ENCODE peak calls at places on chromosomes 5 and 9, in four cellular contexts. G, E, S and N are unnamed samples.

GRCh38 chr9:15295761-15296405 is 11.1 kb downstream of the TTC39B start:
- DNase-seq in G (no peak), E (no peak), S (no peak), N (peak)

GRCh38 chr9:138010861-138011260 is 133.3 kb downstream of the CACNA1B start:
- DNase-seq in G (no peak), S (no peak), E (no peak), N (no peak)

GRCh38 chr9:131728961-131729360 is 10.9 kb downstream of the RAPGEF1 start:
- DNase-seq in S (peak), E (no peak), G (no peak), N (no peak)

GRCh38 chr5:160843240-160843639 is 8.8 kb downstream of the ATP10B start:
- DNase-seq in E (no peak), S (no peak), G (no peak), N (peak)

GRCh38 chr5:177304392-177305119 is 957 bp downstream of the PRELID1 start:
- DNase-seq in S (no peak), E (no peak), G (no peak), N (no peak)

GRCh38 chr9:109907810-109908458 is 127.9 kb downstream of the PALM2AKAP2 start:
- DNase-seq in E (no peak), S (no peak), G (no peak), N (no peak)

GRCh38 chr5:102532126-102532525 is 33.3 kb upstream of the SLCO6A1 start:
- DNase-seq in S (no peak), G (no peak), E (no peak), N (no peak)

GRCh38 chr5:115389074-115389798 is 92.8 kb upstream of the CCDC112 start:
- DNase-seq in E (no peak), G (no peak), S (no peak), N (no peak)

GRCh38 chr5:114789773-114790402 is 379.8 kb downstream of the TRIM36 start:
- DNase-seq in S (no peak), G (no peak), E (no peak), N (peak)

GRCh38 chr9:35258665-35259474 is 97.1 kb downstream of the UNC13B start:
- DNase-seq in S (peak), G (peak), E (peak), N (peak)

GRCh38 chr9:124218438-124219289 is 39.1 kb upstream of the NEK6 start:
- DNase-seq in S (peak), G (no peak), E (peak), N (peak)

GRCh38 chr5:107533946-107534876 is 136.5 kb downstream of the EFNA5 start:
- DNase-seq in S (no peak), E (no peak), G (no peak), N (no peak)

GRCh38 chr9:124088476-124088837 is 76.9 kb downstream of the LHX2 start:
- DNase-seq in S (no peak), G (no peak), E (no peak), N (no peak)

GRCh38 chr9:17171309-17172094 is 36.7 kb downstream of the CNTLN start:
- DNase-seq in S (no peak), G (no peak), E (no peak), N (no peak)

GRCh38 chr9:112535364-112535763 is 48.7 kb downstream of the KIAA1958 start:
- DNase-seq in G (no peak), E (no peak), S (no peak), N (no peak)

GRCh38 chr5:155091063-155091648 is 77.6 kb downstream of the KIF4B start:
- DNase-seq in G (no peak), E (no peak), S (no peak), N (no peak)

GRCh38 chr9:20989923-20990341 is 41.5 kb downstream of the HACD4 start:
- DNase-seq in G (no peak), S (no peak), E (no peak), N (no peak)

GRCh38 chr5:6637590-6637989 is 4.3 kb downstream of the SRD5A1 start:
- DNase-seq in S (no peak), G (no peak), E (no peak), N (no peak)

GRCh38 chr9:122394265-122395242 is 23.7 kb downstream of the PTGS1 start:
- DNase-seq in E (no peak), G (peak), S (no peak), N (no peak)

GRCh38 chr9:32811251-32811650 is 27.9 kb downstream of the TMEM215 start:
- DNase-seq in E (no peak), S (no peak), G (no peak), N (no peak)

GRCh38 chr5:111742595-111742994 is 14.4 kb downstream of the NREP start:
- DNase-seq in E (no peak), G (peak), S (no peak), N (no peak)

GRCh38 chr5:119393746-119394145 is 37.9 kb downstream of the TNFAIP8 start:
- DNase-seq in E (no peak), G (no peak), S (no peak), N (no peak)

GRCh38 chr5:58074717-58075116 is 385.2 kb downstream of the PLK2 start:
- DNase-seq in S (no peak), E (no peak), G (no peak), N (no peak)

GRCh38 chr5:113053614-113054013 is 77.0 kb downstream of the DCP2 start:
- DNase-seq in G (no peak), E (no peak), S (no peak), N (no peak)

GRCh38 chr9:134364391-134365114 is 38.3 kb downstream of the RXRA start:
- DNase-seq in E (no peak), G (no peak), S (no peak), N (no peak)

GRCh38 chr9:117073539-117074336 is 341.1 kb downstream of the ASTN2 start:
- DNase-seq in E (no peak), S (no peak), G (no peak), N (peak)

GRCh38 chr5:159805021-159805420 is 111.3 kb upstream of the ADRA1B start:
- DNase-seq in G (no peak), E (no peak), S (no peak), N (no peak)

GRCh38 chr5:159802661-159803060 is 113.6 kb upstream of the ADRA1B start:
- DNase-seq in E (no peak), S (no peak), G (no peak), N (no peak)

GRCh38 chr5:159800131-159800830 is 116.0 kb upstream of the ADRA1B start:
- DNase-seq in G (no peak), S (no peak), E (no peak), N (no peak)

GRCh38 chr5:159799701-159800100 is 116.6 kb upstream of the ADRA1B start:
- DNase-seq in E (no peak), G (no peak), S (no peak), N (no peak)

DNA sequence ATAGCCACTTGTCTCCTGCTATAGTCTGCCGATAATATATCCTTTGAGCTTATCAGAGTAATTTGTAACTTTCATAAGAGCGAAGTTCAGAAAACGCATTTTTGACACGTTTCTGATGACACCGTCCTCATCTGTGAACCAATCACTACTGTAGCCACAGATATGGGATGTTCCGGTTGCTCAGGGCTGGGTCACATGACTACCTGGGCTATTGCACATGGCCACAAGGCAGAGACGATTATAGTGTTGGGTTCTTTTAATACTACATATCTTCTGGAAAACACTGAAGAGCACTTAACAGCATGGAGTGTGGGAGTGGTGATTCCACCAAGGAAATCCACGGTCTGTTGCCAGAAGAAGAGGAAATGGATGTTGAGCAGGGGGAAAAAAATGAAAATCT is 115.0 kb upstream of the ADRA1B start:
- DNase-seq in G (no peak), S (no peak), E (no peak), N (no peak)
- TF ChIP-seq CTCF in G (no peak), S (no peak), E (no peak), N (no peak)

DNA sequence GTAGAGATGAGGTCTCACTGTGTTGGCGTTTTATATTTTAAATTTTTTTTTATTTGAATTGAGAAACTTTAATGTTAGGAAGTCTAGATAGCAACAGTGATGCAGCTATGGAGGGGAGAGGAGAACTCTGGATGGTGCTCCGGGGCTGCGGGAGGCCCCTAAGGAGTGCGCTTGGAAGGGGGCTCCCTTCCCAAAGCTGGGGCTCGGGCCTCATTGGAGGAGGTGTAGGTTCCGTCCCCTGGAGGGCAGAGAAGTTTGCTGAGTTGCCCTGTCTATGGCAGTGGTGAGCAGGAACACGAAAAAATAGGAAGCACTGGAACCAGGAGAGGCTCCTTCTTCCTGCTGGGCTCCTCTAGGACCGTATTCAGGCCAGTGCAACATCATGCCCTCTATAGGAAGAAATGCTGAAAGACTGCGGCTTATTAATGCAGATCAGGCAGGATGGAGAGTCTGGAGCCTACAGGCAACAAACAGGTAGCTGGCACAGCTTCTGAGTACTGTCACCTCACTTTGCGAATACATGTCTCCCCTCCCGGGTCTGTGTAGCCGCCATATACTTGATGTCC is 16.1 kb downstream of the AHRR start:
- DNase-seq in E (no peak), S (no peak), G (no peak), N (no peak)
- TF ChIP-seq CTCF in E (no peak), S (no peak), G (peak), N (no peak)

DNA sequence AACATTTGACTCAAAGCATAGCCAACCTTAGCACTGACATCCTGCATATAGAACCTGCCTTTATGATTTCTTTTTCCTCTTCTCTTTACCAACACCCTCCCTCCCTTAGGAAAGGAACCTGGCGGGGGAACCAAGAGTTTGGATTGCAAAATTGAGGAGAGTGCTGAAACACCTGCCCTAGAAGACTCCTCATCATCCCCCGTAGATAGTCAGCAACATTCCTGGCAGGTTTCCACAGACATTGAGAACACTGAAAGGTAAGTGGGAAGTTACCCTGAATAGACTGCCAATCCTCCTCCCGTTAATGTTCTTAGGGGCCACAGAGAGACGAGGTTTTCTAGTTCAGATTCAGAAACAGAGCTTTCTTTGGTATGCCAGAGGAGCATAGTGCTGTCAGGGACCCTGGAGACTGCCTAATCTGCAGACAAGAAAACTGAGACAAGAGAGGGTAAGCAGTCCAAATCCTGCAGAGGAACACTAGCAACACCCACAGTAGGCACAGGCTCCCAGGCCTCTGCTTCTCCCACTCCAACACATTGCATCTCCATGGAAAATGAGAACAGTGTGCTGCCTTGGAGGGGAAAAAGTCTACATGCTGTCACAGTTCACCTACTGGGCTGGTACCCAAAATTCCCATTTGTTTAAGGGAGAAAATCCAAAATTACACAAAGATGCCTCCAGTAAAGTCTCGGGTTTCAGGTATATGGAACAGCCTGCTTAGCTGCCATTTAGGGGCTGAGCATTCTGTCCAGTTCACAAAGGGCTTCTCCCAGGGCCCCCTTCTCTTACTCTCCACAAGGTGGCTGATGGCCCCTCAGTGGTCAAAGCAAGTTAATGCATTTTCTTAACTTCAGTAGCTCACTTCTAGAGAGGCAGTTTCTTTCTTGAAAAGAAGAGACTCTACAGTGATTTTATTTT is 89.0 kb downstream of the RGS7BP start:
- DNase-seq in S (no peak), E (no peak), G (no peak), N (no peak)
- TF ChIP-seq CTCF in S (no peak), E (no peak), G (peak), N (no peak)

GRCh38 chr9:127450831-127451680 is at the start of the genes LRSAM1 and RPL12:
- DNase-seq in E (peak), S (peak), G (peak), N (peak)
- TF ChIP-seq CTCF in E (no peak), S (peak), G (no peak), N (no peak)

GRCh38 chr9:136092741-136093140 is 2.3 kb downstream of the NACC2 start:
- DNase-seq in G (no peak), E (no peak), S (no peak), N (no peak)

GRCh38 chr9:136095495-136096058 is 488 bp upstream of the NACC2 start:
- DNase-seq in E (no peak), G (no peak), S (no peak), N (no peak)

GRCh38 chr9:136093331-136093986 is 1.6 kb downstream of the NACC2 start:
- DNase-seq in S (no peak), G (no peak), E (no peak), N (no peak)

GRCh38 chr9:136095028-136095494 is at the start of gene NACC2:
- DNase-seq in S (no peak), G (no peak), E (no peak), N (no peak)

DNA sequence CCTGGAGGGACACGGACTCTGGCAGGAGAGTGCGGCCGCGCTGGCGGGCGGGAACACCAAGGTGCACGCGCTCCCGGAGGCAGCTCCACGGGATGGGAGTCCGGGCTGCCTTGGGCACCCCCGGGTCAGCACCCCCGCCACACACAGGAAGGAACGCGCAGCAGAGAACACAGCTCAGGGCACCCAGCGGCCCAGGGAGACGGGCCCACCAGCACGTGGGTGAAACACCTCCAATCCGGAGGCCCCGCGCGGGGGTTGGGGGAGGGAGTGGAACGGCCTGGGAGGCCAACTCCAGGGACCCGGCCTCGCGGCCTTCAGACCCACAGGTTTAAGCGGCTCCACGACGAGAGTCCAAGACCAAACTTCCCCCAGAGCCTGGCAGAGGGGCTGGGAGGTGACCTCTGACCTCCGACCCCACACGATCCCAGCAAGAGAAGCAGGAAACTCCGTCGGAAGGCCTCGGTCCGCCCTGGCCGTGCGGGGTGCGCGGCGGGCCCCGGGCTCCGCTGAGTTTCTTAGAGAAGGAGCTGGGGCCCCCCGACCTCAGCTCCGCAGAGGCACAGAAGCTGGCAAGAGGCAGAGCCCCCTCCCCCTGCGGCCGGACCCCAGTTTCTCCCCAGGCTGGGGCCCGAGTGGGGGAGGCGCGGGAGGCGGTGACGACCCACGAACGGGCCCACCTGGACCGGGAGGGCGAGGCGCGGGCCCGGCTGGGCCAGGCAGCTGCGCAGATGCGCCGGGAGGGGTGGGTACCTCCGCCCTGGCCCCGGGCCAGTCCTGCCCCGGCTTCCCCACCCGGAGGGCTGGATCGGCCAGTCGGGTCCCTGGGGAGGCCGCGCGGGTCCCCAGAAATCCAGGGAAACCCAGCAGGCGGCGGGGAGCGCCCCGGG is 851 bp downstream of the NACC2 start:
- DNase-seq in E (peak), S (peak), G (no peak), N (no peak)
- TF ChIP-seq CTCF in E (no peak), S (no peak), G (no peak), N (no peak)

GRCh38 chr5:144143625-144144024 is 26.8 kb downstream of the YIPF5 start:
- DNase-seq in G (no peak), E (no peak), S (no peak), N (no peak)

GRCh38 chr5:144142826-144143167 is 27.7 kb downstream of the YIPF5 start:
- DNase-seq in G (no peak), S (no peak), E (no peak), N (no peak)

GRCh38 chr5:144142030-144142825 is 28.2 kb downstream of the YIPF5 start:
- DNase-seq in S (no peak), G (peak), E (no peak), N (peak)

GRCh38 chr5:144141581-144141980 is 28.9 kb downstream of the YIPF5 start:
- DNase-seq in E (no peak), G (no peak), S (no peak), N (no peak)

GRCh38 chr5:144139586-144139985 is 30.9 kb downstream of the YIPF5 start:
- DNase-seq in S (no peak), E (no peak), G (no peak), N (no peak)
- TF ChIP-seq CTCF in S (no peak), E (no peak), G (peak), N (no peak)

GRCh38 chr9:95669253-95669652 is 152.5 kb upstream of the PTCH1 start:
- DNase-seq in E (no peak), S (no peak), G (no peak), N (no peak)

GRCh38 chr9:95666785-95667155 is 150.0 kb upstream of the PTCH1 start:
- DNase-seq in G (no peak), E (no peak), S (no peak), N (no peak)

GRCh38 chr9:95667789-95668188 is 151.0 kb upstream of the PTCH1 start:
- DNase-seq in E (no peak), S (no peak), G (no peak), N (no peak)

GRCh38 chr9:95670122-95670521 is 153.4 kb upstream of the PTCH1 start:
- DNase-seq in G (no peak), S (no peak), E (no peak), N (no peak)

GRCh38 chr9:95666096-95666784 is 149.5 kb upstream of the PTCH1 start:
- DNase-seq in G (no peak), E (no peak), S (no peak), N (no peak)
- TF ChIP-seq CTCF in G (no peak), E (no peak), S (no peak), N (no peak)

DNA sequence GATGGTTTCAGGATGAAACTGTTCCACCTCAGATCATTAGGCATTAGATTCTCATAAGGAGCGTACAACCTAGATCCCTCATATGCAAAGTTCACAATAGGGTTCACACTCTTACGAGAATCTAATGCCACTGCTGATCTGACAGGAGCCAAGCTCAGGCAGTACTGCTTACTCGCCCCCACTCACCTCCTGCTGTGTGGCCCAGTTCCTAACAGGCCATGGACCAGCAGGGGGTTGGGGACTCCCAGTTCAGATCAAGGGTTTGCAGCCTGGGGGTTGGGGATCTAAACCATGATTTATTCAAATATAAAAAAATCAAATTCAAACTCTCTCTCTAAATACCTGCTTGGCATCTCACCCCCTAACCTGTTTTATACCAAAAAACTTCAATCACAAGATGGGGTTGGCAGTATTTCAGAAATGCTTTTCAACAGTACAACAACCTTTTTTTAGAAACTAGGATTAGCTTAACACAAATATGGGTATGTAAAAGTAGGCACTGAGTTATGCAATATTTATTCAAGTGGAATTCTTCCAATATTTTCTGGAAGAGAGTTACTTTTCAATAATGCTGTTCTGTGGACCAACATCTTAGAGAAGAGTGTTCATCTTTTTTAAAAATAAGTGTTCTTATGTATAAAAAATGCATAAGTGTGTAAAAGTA is 30.1 kb upstream of the SLC12A2 start:
- DNase-seq in E (no peak), S (no peak), G (peak), N (no peak)
- TF ChIP-seq CTCF in E (no peak), S (no peak), G (no peak), N (no peak)

DNA sequence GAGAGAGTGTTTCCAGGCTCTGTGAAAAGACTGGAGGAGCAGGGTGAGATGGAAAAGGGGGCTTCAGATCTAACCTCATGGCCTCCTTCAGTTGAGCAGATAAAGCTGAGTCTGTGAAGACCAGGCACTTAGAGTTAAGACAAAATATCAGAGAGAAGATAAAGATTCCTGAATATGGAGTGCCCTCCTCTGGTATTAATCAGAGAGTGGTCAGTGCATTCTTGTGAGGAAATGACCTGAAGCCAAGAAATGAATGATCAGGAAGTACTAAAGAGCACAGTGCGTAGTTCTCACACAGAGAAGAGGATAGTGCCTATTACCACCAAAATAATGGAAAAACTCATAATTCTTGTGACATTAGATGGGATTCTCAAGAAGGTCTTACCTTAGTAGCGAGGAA is 1417.0 kb upstream of the ACO1 start:
- DNase-seq in G (no peak), E (no peak), S (no peak), N (no peak)
- TF ChIP-seq CTCF in G (no peak), E (no peak), S (no peak), N (no peak)